ENCODE peak calls at places on chromosomes 1 and 21, in six cellular contexts. J is tibial artery, C is Calu3, S is progenitor cell of endocrine pancreas, L is GM20000, W is H4. D is an unnamed sample.

GRCh38 chr1:156711011-156711817 is 5.8 kb upstream of the CRABP2 start:
- DNase-seq in J (no peak), C (no peak), S (no peak), L (no peak), W (no peak), D (no peak)

GRCh38 chr1:219585837-219586465 is 27.0 kb downstream of the ZC3H11B start:
- DNase-seq in J (no peak), C (no peak), S (no peak), L (no peak), W (no peak), D (no peak)

GRCh38 chr1:21781971-21782867 is 730 bp downstream of the USP48 start:
- DNase-seq in J (no peak), C (peak; percentile 47), S (no peak), L (peak; percentile 60), W (peak; percentile 41), D (peak; percentile 44)

GRCh38 chr1:244325056-244325764 is 126.5 kb downstream of the ADSS2 start:
- DNase-seq in J (no peak), C (no peak), S (no peak), L (no peak), W (no peak), D (no peak)

GRCh38 chr1:244273845-244274619 is 177.7 kb downstream of the ADSS2 start:
- DNase-seq in J (peak; percentile 73), C (peak; percentile 60), S (no peak), L (no peak), W (peak; percentile 97), D (no peak)

GRCh38 chr1:178935610-178936009 is 64.7 kb upstream of the ANGPTL1 start:
- DNase-seq in J (no peak), C (no peak), S (no peak), L (no peak), W (no peak), D (no peak)

GRCh38 chr1:29208462-29208861 is 22.3 kb downstream of the MECR start:
- DNase-seq in J (no peak), C (no peak), S (no peak), L (no peak), W (no peak), D (no peak)

GRCh38 chr1:115365738-115366137 is 27.7 kb upstream of the NGF start:
- DNase-seq in J (no peak), C (no peak), S (no peak), L (no peak), W (no peak), D (no peak)

GRCh38 chr1:48673725-48674124 is 103.0 kb downstream of the BEND5 start:
- DNase-seq in J (no peak), C (no peak), S (no peak), L (no peak), W (no peak), D (no peak)

GRCh38 chr1:187626056-187626455 is 797.3 kb downstream of the PLA2G4A start:
- DNase-seq in J (no peak), C (no peak), S (no peak), L (no peak), W (no peak), D (no peak)

GRCh38 chr21:16709866-16710550 is 802.8 kb upstream of the CXADR start:
- DNase-seq in J (no peak), C (no peak), S (no peak), L (no peak), W (no peak), D (no peak)

GRCh38 chr1:109805486-109806180 is 41.9 kb upstream of the EPS8L3 start:
- DNase-seq in J (peak; percentile 20), C (no peak), S (no peak), L (no peak), W (no peak), D (no peak)

GRCh38 chr1:176241385-176242015 is 34.4 kb upstream of the COP1 start:
- DNase-seq in J (no peak), C (no peak), S (no peak), L (no peak), W (peak; percentile 82), D (no peak)

GRCh38 chr1:108199231-108199657 is 899 bp downstream of the SLC25A24 start:
- DNase-seq in J (no peak), C (peak; percentile 5), S (no peak), L (no peak), W (peak; percentile 30), D (no peak)

GRCh38 chr1:8394456-8395321 is 76.8 kb downstream of the SLC45A1 start:
- DNase-seq in J (no peak), C (peak; percentile 25), S (no peak), L (no peak), W (peak; percentile 90), D (peak; percentile 11)

GRCh38 chr1:212247179-212247721 is 38.0 kb upstream of the PPP2R5A start:
- DNase-seq in J (no peak), C (no peak), S (no peak), L (no peak), W (peak; percentile 69), D (no peak)

GRCh38 chr1:185895208-185895900 is 161.2 kb downstream of the HMCN1 start:
- DNase-seq in J (no peak), C (no peak), S (no peak), L (no peak), W (no peak), D (no peak)

GRCh38 chr1:70256664-70257063 is 35.5 kb downstream of the SRSF11 start:
- DNase-seq in J (no peak), C (no peak), S (no peak), L (no peak), W (no peak), D (no peak)

GRCh38 chr21:46038871-46039397 is 57.4 kb downstream of the COL6A1 start:
- DNase-seq in J (peak; percentile 77), C (peak; percentile 59), S (no peak), L (no peak), W (peak; percentile 63), D (no peak)

GRCh38 chr1:153617677-153618076 is 1.6 kb upstream of the S100A14 start:
- DNase-seq in J (peak; percentile 88), C (peak; percentile 83), S (peak; percentile 43), L (peak; percentile 61), W (no peak), D (peak; percentile 34)

GRCh38 chr1:70440642-70441391 is 29.7 kb downstream of the CTH start:
- DNase-seq in J (no peak), C (no peak), S (no peak), L (no peak), W (no peak), D (no peak)

GRCh38 chr1:204894606-204895005 is 23.9 kb downstream of the NFASC start:
- DNase-seq in J (no peak), C (no peak), S (no peak), L (no peak), W (no peak), D (no peak)

GRCh38 chr1:27001570-27002360 is 8.3 kb downstream of the TRNP1 start:
- DNase-seq in J (peak; percentile 80), C (peak; percentile 80), S (no peak), L (no peak), W (no peak), D (no peak)

GRCh38 chr1:87673748-87674147 is 345.1 kb downstream of the LMO4 start:
- DNase-seq in J (no peak), C (no peak), S (no peak), L (no peak), W (no peak), D (no peak)

GRCh38 chr21:41583274-41583790 is 75.4 kb upstream of the TMPRSS2 start:
- DNase-seq in J (no peak), C (peak; percentile 56), S (no peak), L (no peak), W (no peak), D (no peak)

GRCh38 chr21:16241500-16241963 is 511.8 kb downstream of the USP25 start:
- DNase-seq in J (no peak), C (no peak), S (no peak), L (no peak), W (peak; percentile 12), D (no peak)

GRCh38 chr21:26846036-26846931 is 1.1 kb upstream of the ADAMTS1 start:
- DNase-seq in J (peak; percentile 91), C (peak; percentile 12), S (peak; percentile 42), L (no peak), W (peak; percentile 61), D (no peak)

GRCh38 chr1:61202854-61203603 is 120.7 kb downstream of the NFIA start:
- DNase-seq in J (no peak), C (no peak), S (no peak), L (no peak), W (no peak), D (no peak)

GRCh38 chr1:3273447-3273846 is 181.0 kb upstream of the ARHGEF16 start:
- DNase-seq in J (no peak), C (no peak), S (no peak), L (no peak), W (no peak), D (no peak)

GRCh38 chr1:156625436-156626078 is 6.3 kb downstream of the HAPLN2 start:
- DNase-seq in J (peak; percentile 77), C (peak; percentile 72), S (peak; percentile 41), L (peak; percentile 75), W (no peak), D (peak; percentile 71)

GRCh38 chr1:177873238-177873637 is 96.6 kb downstream of the SEC16B start:
- DNase-seq in J (no peak), C (no peak), S (no peak), L (no peak), W (no peak), D (no peak)

GRCh38 chr1:205091043-205091740 is 6.9 kb upstream of the TMEM81 start:
- DNase-seq in J (no peak), C (no peak), S (no peak), L (no peak), W (no peak), D (no peak)

D was measured in effector CD4-positive, alpha-beta T cell.